ENCODE peak calls at places on chromosomes 4 and X, in seven cellular contexts. V, A, E, F, U, I and W are unnamed samples.

GRCh38 chrX:134679226-134679625 is 21.0 kb upstream of the PLAC1 start:
- DNase-seq in V (no peak), A (peak), E (no peak), F (no peak), U (no peak), I (no peak), W (no peak)

GRCh38 chr4:88827442-88827841 is 129.8 kb upstream of the NAP1L5 start:
- DNase-seq in V (no peak), A (no peak), E (no peak), F (no peak), U (no peak), I (no peak), W (no peak)

GRCh38 chr4:83139514-83140156 is 25.1 kb upstream of the PLAC8 start:
- DNase-seq in V (no peak), A (no peak), E (no peak), F (no peak), U (no peak), I (no peak), W (no peak)

GRCh38 chrX:147550217-147550616 is 361.5 kb upstream of the FMR1 start:
- DNase-seq in V (peak), A (no peak), E (no peak), F (no peak), U (no peak), I (no peak), W (peak)

GRCh38 chr4:154208424-154208823 is 283.2 kb downstream of the DCHS2 start:
- DNase-seq in V (no peak), A (peak), E (no peak), F (no peak), U (no peak), I (no peak), W (peak)

GRCh38 chrX:156002517-156002916 is 5.0 kb downstream of the IL9R start:
- DNase-seq in V (no peak), A (peak), E (no peak), F (no peak), U (no peak), I (no peak), W (peak)

GRCh38 chr4:7423801-7424552 is 10.8 kb downstream of the PSAPL1 start:
- DNase-seq in V (no peak), A (no peak), E (no peak), F (no peak), U (peak), I (no peak), W (peak)

GRCh38 chr4:102105983-102106382 is 239.3 kb downstream of the SLC39A8 start:
- DNase-seq in V (no peak), A (no peak), E (no peak), F (no peak), U (no peak), I (peak), W (no peak)

GRCh38 chr4:186225848-186226247 is 1.5 kb upstream of the KLKB1 start:
- DNase-seq in V (no peak), A (no peak), E (no peak), F (no peak), U (no peak), I (no peak), W (no peak)

GRCh38 chrX:132615396-132616131 is 126.7 kb upstream of the MBNL3 start:
- DNase-seq in V (peak), A (peak), E (peak), F (peak), U (peak), I (peak), W (peak)

GRCh38 chr4:75195111-75195510 is 262.2 kb downstream of the PARM1 start:
- DNase-seq in V (no peak), A (no peak), E (no peak), F (no peak), U (no peak), I (no peak), W (no peak)

GRCh38 chr4:54400188-54400587 is 171.1 kb downstream of the PDGFRA start:
- DNase-seq in V (no peak), A (no peak), E (no peak), F (no peak), U (no peak), I (no peak), W (no peak)

GRCh38 chr4:726235-726787 is 20.7 kb downstream of the PCGF3 start:
- DNase-seq in V (no peak), A (peak), E (no peak), F (no peak), U (no peak), I (no peak), W (no peak)

GRCh38 chrX:154908821-154909220 is 22.7 kb downstream of the F8A1 start:
- DNase-seq in V (no peak), A (no peak), E (no peak), F (no peak), U (no peak), I (no peak), W (no peak)

GRCh38 chr4:89765966-89766365 is 71.0 kb downstream of the SNCA start:
- DNase-seq in V (no peak), A (peak), E (no peak), F (no peak), U (no peak), I (no peak), W (no peak)

GRCh38 chr4:88286897-88287296 is 2.5 kb upstream of the PPM1K start:
- DNase-seq in V (no peak), A (no peak), E (no peak), F (no peak), U (no peak), I (no peak), W (no peak)

GRCh38 chr4:168585168-168586091 is 88.6 kb downstream of the PALLD start:
- DNase-seq in V (peak), A (peak), E (no peak), F (no peak), U (no peak), I (peak), W (peak)

GRCh38 chr4:48720459-48720858 is 59.6 kb downstream of the FRYL start:
- DNase-seq in V (no peak), A (no peak), E (no peak), F (no peak), U (no peak), I (no peak), W (no peak)

GRCh38 chr4:91471280-91471679 is 832.5 kb upstream of the GRID2 start:
- DNase-seq in V (no peak), A (no peak), E (no peak), F (no peak), U (no peak), I (no peak), W (no peak)

GRCh38 chr4:103204114-103204513 is 6.0 kb upstream of the CENPE start:
- DNase-seq in V (peak), A (peak), E (no peak), F (no peak), U (no peak), I (peak), W (no peak)

GRCh38 chr4:90190510-90190909 is 63.3 kb downstream of the CCSER1 start:
- DNase-seq in V (no peak), A (no peak), E (no peak), F (no peak), U (no peak), I (no peak), W (no peak)

GRCh38 chr4:10089346-10089745 is 27.3 kb downstream of the WDR1 start:
- DNase-seq in V (no peak), A (no peak), E (no peak), F (no peak), U (no peak), I (peak), W (no peak)

GRCh38 chr4:1593881-1594345 is 90.2 kb downstream of the FAM53A start:
- DNase-seq in V (peak), A (no peak), E (no peak), F (no peak), U (no peak), I (no peak), W (no peak)

GRCh38 chrX:139429913-139430312 is 100.6 kb upstream of the F9 start:
- DNase-seq in V (peak), A (no peak), E (no peak), F (no peak), U (no peak), I (peak), W (no peak)

GRCh38 chr4:69089388-69089787 is 6.9 kb upstream of the UGT2B7 start:
- DNase-seq in V (no peak), A (peak), E (no peak), F (no peak), U (no peak), I (no peak), W (no peak)

GRCh38 chrX:27444093-27444908 is 18.8 kb downstream of the PPP4R3C start:
- DNase-seq in V (no peak), A (peak), E (no peak), F (no peak), U (no peak), I (no peak), W (no peak)

GRCh38 chr4:140296335-140296753 is 77.1 kb upstream of the SCOC start:
- DNase-seq in V (no peak), A (peak), E (no peak), F (no peak), U (no peak), I (peak), W (peak)